ENCODE peak calls at places on chromosomes 13 and 19, in five cellular contexts. One of them, this sample, is unnamed.

GRCh38 chr19:50514346-50515167 is 844 bp upstream of the ASPDH start:
- DNase-seq in GM23338: no peak
- DNase-seq in stimulated activated CD8-positive, alpha-beta memory T cell treated with anti-CD3 and anti-CD28 coated beads, Interleukin-7, amount 100 ng/mL, for 1 hour: no peak
- DNase-seq in kidney tubule cell: no peak
- DNase-seq in anterior cingulate cortex: peak
- DNase-seq in this sample: no peak

GRCh38 chr13:73943137-73943964 is 190.9 kb downstream of the KLF12 start:
- DNase-seq in GM23338: no peak
- DNase-seq in stimulated activated CD8-positive, alpha-beta memory T cell treated with anti-CD3 and anti-CD28 coated beads, Interleukin-7, amount 100 ng/mL, for 1 hour: no peak
- DNase-seq in kidney tubule cell: no peak
- DNase-seq in anterior cingulate cortex: no peak
- DNase-seq in this sample: no peak

GRCh38 chr19:39924952-39925351 is 9.5 kb downstream of the FCGBP start:
- DNase-seq in GM23338: no peak
- DNase-seq in stimulated activated CD8-positive, alpha-beta memory T cell treated with anti-CD3 and anti-CD28 coated beads, Interleukin-7, amount 100 ng/mL, for 1 hour: no peak
- DNase-seq in kidney tubule cell: no peak
- DNase-seq in anterior cingulate cortex: no peak
- DNase-seq in this sample: no peak

GRCh38 chr13:77013853-77014542 is 13.0 kb downstream of the FBXL3 start:
- DNase-seq in GM23338: no peak
- DNase-seq in stimulated activated CD8-positive, alpha-beta memory T cell treated with anti-CD3 and anti-CD28 coated beads, Interleukin-7, amount 100 ng/mL, for 1 hour: no peak
- DNase-seq in kidney tubule cell: no peak
- DNase-seq in anterior cingulate cortex: no peak
- DNase-seq in this sample: no peak

GRCh38 chr13:47109028-47109427 is 212.2 kb upstream of the HTR2A start:
- DNase-seq in GM23338: no peak
- DNase-seq in stimulated activated CD8-positive, alpha-beta memory T cell treated with anti-CD3 and anti-CD28 coated beads, Interleukin-7, amount 100 ng/mL, for 1 hour: no peak
- DNase-seq in kidney tubule cell: peak
- DNase-seq in anterior cingulate cortex: no peak
- DNase-seq in this sample: no peak

GRCh38 chr19:49333426-49334288 is 1.5 kb upstream of the CD37 start:
- DNase-seq in GM23338: no peak
- DNase-seq in stimulated activated CD8-positive, alpha-beta memory T cell treated with anti-CD3 and anti-CD28 coated beads, Interleukin-7, amount 100 ng/mL, for 1 hour: peak
- DNase-seq in kidney tubule cell: no peak
- DNase-seq in anterior cingulate cortex: no peak
- DNase-seq in this sample: peak

GRCh38 chr13:73937420-73937819 is 196.8 kb downstream of the KLF12 start:
- DNase-seq in GM23338: no peak
- DNase-seq in stimulated activated CD8-positive, alpha-beta memory T cell treated with anti-CD3 and anti-CD28 coated beads, Interleukin-7, amount 100 ng/mL, for 1 hour: no peak
- DNase-seq in kidney tubule cell: no peak
- DNase-seq in anterior cingulate cortex: no peak
- DNase-seq in this sample: no peak

GRCh38 chr19:37997911-37998344 is 90.9 kb downstream of the SIPA1L3 start:
- DNase-seq in GM23338: no peak
- DNase-seq in stimulated activated CD8-positive, alpha-beta memory T cell treated with anti-CD3 and anti-CD28 coated beads, Interleukin-7, amount 100 ng/mL, for 1 hour: no peak
- DNase-seq in kidney tubule cell: peak
- DNase-seq in anterior cingulate cortex: no peak
- DNase-seq in this sample: no peak

GRCh38 chr13:76711515-76712182 is 174.6 kb downstream of the KCTD12 start:
- DNase-seq in GM23338: no peak
- DNase-seq in stimulated activated CD8-positive, alpha-beta memory T cell treated with anti-CD3 and anti-CD28 coated beads, Interleukin-7, amount 100 ng/mL, for 1 hour: no peak
- DNase-seq in kidney tubule cell: peak
- DNase-seq in anterior cingulate cortex: no peak
- DNase-seq in this sample: no peak

GRCh38 chr13:79459906-79460305 is 21.0 kb upstream of the NDFIP2 start:
- DNase-seq in GM23338: no peak
- DNase-seq in stimulated activated CD8-positive, alpha-beta memory T cell treated with anti-CD3 and anti-CD28 coated beads, Interleukin-7, amount 100 ng/mL, for 1 hour: no peak
- DNase-seq in kidney tubule cell: peak
- DNase-seq in anterior cingulate cortex: no peak
- DNase-seq in this sample: no peak

GRCh38 chr19:3411636-3412035 is 45.3 kb downstream of the NFIC start:
- DNase-seq in GM23338: no peak
- DNase-seq in stimulated activated CD8-positive, alpha-beta memory T cell treated with anti-CD3 and anti-CD28 coated beads, Interleukin-7, amount 100 ng/mL, for 1 hour: no peak
- DNase-seq in kidney tubule cell: no peak
- DNase-seq in anterior cingulate cortex: no peak
- DNase-seq in this sample: no peak

GRCh38 chr13:37598572-37598971 is at the start of gene POSTN:
- DNase-seq in GM23338: no peak
- DNase-seq in stimulated activated CD8-positive, alpha-beta memory T cell treated with anti-CD3 and anti-CD28 coated beads, Interleukin-7, amount 100 ng/mL, for 1 hour: no peak
- DNase-seq in kidney tubule cell: no peak
- DNase-seq in anterior cingulate cortex: no peak
- DNase-seq in this sample: no peak

GRCh38 chr13:27172495-27172842 is 858 bp upstream of the USP12 start:
- DNase-seq in GM23338: no peak
- DNase-seq in stimulated activated CD8-positive, alpha-beta memory T cell treated with anti-CD3 and anti-CD28 coated beads, Interleukin-7, amount 100 ng/mL, for 1 hour: no peak
- DNase-seq in kidney tubule cell: peak
- DNase-seq in anterior cingulate cortex: no peak
- DNase-seq in this sample: no peak

GRCh38 chr13:29483211-29483610 is 112.3 kb downstream of the SLC7A1 start:
- DNase-seq in GM23338: no peak
- DNase-seq in stimulated activated CD8-positive, alpha-beta memory T cell treated with anti-CD3 and anti-CD28 coated beads, Interleukin-7, amount 100 ng/mL, for 1 hour: no peak
- DNase-seq in kidney tubule cell: no peak
- DNase-seq in anterior cingulate cortex: no peak
- DNase-seq in this sample: no peak

GRCh38 chr19:35138305-35138799 is 272 bp upstream of the FXYD1 start:
- DNase-seq in GM23338: no peak
- DNase-seq in stimulated activated CD8-positive, alpha-beta memory T cell treated with anti-CD3 and anti-CD28 coated beads, Interleukin-7, amount 100 ng/mL, for 1 hour: no peak
- DNase-seq in kidney tubule cell: no peak
- DNase-seq in anterior cingulate cortex: peak
- DNase-seq in this sample: no peak

GRCh38 chr19:6458695-6459355 is 767 bp downstream of the SLC25A23 start:
- DNase-seq in GM23338: no peak
- DNase-seq in stimulated activated CD8-positive, alpha-beta memory T cell treated with anti-CD3 and anti-CD28 coated beads, Interleukin-7, amount 100 ng/mL, for 1 hour: no peak
- DNase-seq in kidney tubule cell: peak
- DNase-seq in anterior cingulate cortex: no peak
- DNase-seq in this sample: no peak

GRCh38 chr19:42420055-42420544 is 7.1 kb downstream of the LIPE start:
- DNase-seq in GM23338: peak
- DNase-seq in stimulated activated CD8-positive, alpha-beta memory T cell treated with anti-CD3 and anti-CD28 coated beads, Interleukin-7, amount 100 ng/mL, for 1 hour: peak
- DNase-seq in kidney tubule cell: peak
- DNase-seq in anterior cingulate cortex: no peak
- DNase-seq in this sample: no peak

GRCh38 chr13:31951215-31951678 is 80.3 kb upstream of the FRY start:
- DNase-seq in GM23338: no peak
- DNase-seq in stimulated activated CD8-positive, alpha-beta memory T cell treated with anti-CD3 and anti-CD28 coated beads, Interleukin-7, amount 100 ng/mL, for 1 hour: no peak
- DNase-seq in kidney tubule cell: peak
- DNase-seq in anterior cingulate cortex: no peak
- DNase-seq in this sample: no peak

GRCh38 chr13:34340534-34340933 is 522.6 kb downstream of the RFC3 start:
- DNase-seq in GM23338: no peak
- DNase-seq in stimulated activated CD8-positive, alpha-beta memory T cell treated with anti-CD3 and anti-CD28 coated beads, Interleukin-7, amount 100 ng/mL, for 1 hour: no peak
- DNase-seq in kidney tubule cell: peak
- DNase-seq in anterior cingulate cortex: no peak
- DNase-seq in this sample: no peak

GRCh38 chr13:81713201-81713600 is 1372.3 kb upstream of the SPRY2 start:
- DNase-seq in GM23338: no peak
- DNase-seq in stimulated activated CD8-positive, alpha-beta memory T cell treated with anti-CD3 and anti-CD28 coated beads, Interleukin-7, amount 100 ng/mL, for 1 hour: no peak
- DNase-seq in kidney tubule cell: no peak
- DNase-seq in anterior cingulate cortex: no peak
- DNase-seq in this sample: no peak

GRCh38 chr19:46953955-46954501 is 65.6 kb upstream of the NPAS1 start:
- DNase-seq in GM23338: no peak
- DNase-seq in stimulated activated CD8-positive, alpha-beta memory T cell treated with anti-CD3 and anti-CD28 coated beads, Interleukin-7, amount 100 ng/mL, for 1 hour: no peak
- DNase-seq in kidney tubule cell: no peak
- DNase-seq in anterior cingulate cortex: no peak
- DNase-seq in this sample: no peak

GRCh38 chr19:39828015-39828633 is 5.8 kb downstream of the DYRK1B start:
- DNase-seq in GM23338: no peak
- DNase-seq in stimulated activated CD8-positive, alpha-beta memory T cell treated with anti-CD3 and anti-CD28 coated beads, Interleukin-7, amount 100 ng/mL, for 1 hour: no peak
- DNase-seq in kidney tubule cell: no peak
- DNase-seq in anterior cingulate cortex: no peak
- DNase-seq in this sample: no peak

GRCh38 chr19:2375341-2376121 is 15.5 kb downstream of the TMPRSS9 start:
- DNase-seq in GM23338: no peak
- DNase-seq in stimulated activated CD8-positive, alpha-beta memory T cell treated with anti-CD3 and anti-CD28 coated beads, Interleukin-7, amount 100 ng/mL, for 1 hour: no peak
- DNase-seq in kidney tubule cell: no peak
- DNase-seq in anterior cingulate cortex: no peak
- DNase-seq in this sample: no peak

GRCh38 chr13:38535271-38535670 is 151.6 kb upstream of the FREM2 start:
- DNase-seq in GM23338: no peak
- DNase-seq in stimulated activated CD8-positive, alpha-beta memory T cell treated with anti-CD3 and anti-CD28 coated beads, Interleukin-7, amount 100 ng/mL, for 1 hour: no peak
- DNase-seq in kidney tubule cell: no peak
- DNase-seq in anterior cingulate cortex: no peak
- DNase-seq in this sample: no peak

GRCh38 chr19:20787766-20788165 is 11.7 kb downstream of the ZNF66 start:
- DNase-seq in GM23338: no peak
- DNase-seq in stimulated activated CD8-positive, alpha-beta memory T cell treated with anti-CD3 and anti-CD28 coated beads, Interleukin-7, amount 100 ng/mL, for 1 hour: no peak
- DNase-seq in kidney tubule cell: peak
- DNase-seq in anterior cingulate cortex: no peak
- DNase-seq in this sample: no peak